ENCODE peak calls at places on chromosomes 4 and X, in six cellular contexts. One of them, this sample, is unnamed.
A peak's percentile ranks its signal among the peaks of the same experiment; 100 is the strongest.

GRCh38 chrX:24026403-24026801 is 584 bp downstream of the KLHL15 start:
- DNase-seq in neural crest cell: no peak
- DNase-seq in testis: no peak
- DNase-seq in Calu3: no peak
- DNase-seq in K562: no peak
- DNase-seq in mucosa of descending colon: no peak
- DNase-seq in this sample: no peak

GRCh38 chr4:14744346-14744745 is 257.9 kb upstream of the CPEB2 start:
- DNase-seq in neural crest cell: no peak
- DNase-seq in testis: no peak
- DNase-seq in Calu3: no peak
- DNase-seq in K562: no peak
- DNase-seq in mucosa of descending colon: no peak
- DNase-seq in this sample: no peak

GRCh38 chrX:19824603-19825002 is 62.8 kb downstream of the SH3KBP1 start:
- DNase-seq in neural crest cell: no peak
- DNase-seq in testis: no peak
- DNase-seq in Calu3: no peak
- DNase-seq in K562: no peak
- DNase-seq in mucosa of descending colon: no peak
- DNase-seq in this sample: no peak

GRCh38 chr4:20615492-20616136 is 84.6 kb upstream of the PACRGL start:
- DNase-seq in neural crest cell: no peak
- DNase-seq in testis: no peak
- DNase-seq in Calu3: peak; percentile 6
- DNase-seq in K562: no peak
- DNase-seq in mucosa of descending colon: no peak
- DNase-seq in this sample: no peak

GRCh38 chr4:6520978-6521377 is 48.6 kb upstream of the PPP2R2C start:
- DNase-seq in neural crest cell: no peak
- DNase-seq in testis: no peak
- DNase-seq in Calu3: no peak
- DNase-seq in K562: no peak
- DNase-seq in mucosa of descending colon: no peak
- DNase-seq in this sample: no peak

GRCh38 chr4:54945838-54946237 is 179.6 kb downstream of the KDR start:
- DNase-seq in neural crest cell: no peak
- DNase-seq in testis: no peak
- DNase-seq in Calu3: no peak
- DNase-seq in K562: no peak
- DNase-seq in mucosa of descending colon: no peak
- DNase-seq in this sample: peak; percentile 26

GRCh38 chr4:138438608-138439007 is 196.5 kb upstream of the SLC7A11 start:
- DNase-seq in neural crest cell: no peak
- DNase-seq in testis: no peak
- DNase-seq in Calu3: no peak
- DNase-seq in K562: no peak
- DNase-seq in mucosa of descending colon: no peak
- DNase-seq in this sample: no peak

GRCh38 chrX:45505214-45505613 is 304.5 kb upstream of the DIPK2B start:
- DNase-seq in neural crest cell: no peak
- DNase-seq in testis: no peak
- DNase-seq in Calu3: no peak
- DNase-seq in K562: no peak
- DNase-seq in mucosa of descending colon: no peak
- DNase-seq in this sample: no peak

GRCh38 chrX:6959006-6959405 is 188.5 kb upstream of the STS start:
- DNase-seq in neural crest cell: no peak
- DNase-seq in testis: no peak
- DNase-seq in Calu3: no peak
- DNase-seq in K562: no peak
- DNase-seq in mucosa of descending colon: peak; percentile 24
- DNase-seq in this sample: no peak

GRCh38 chr4:122329876-122330595 is 48.8 kb upstream of the ADAD1 start:
- DNase-seq in neural crest cell: no peak
- DNase-seq in testis: no peak
- DNase-seq in Calu3: no peak
- DNase-seq in K562: no peak
- DNase-seq in mucosa of descending colon: no peak
- DNase-seq in this sample: no peak

GRCh38 chr4:152073738-152074137 is 312.9 kb upstream of the GATB start:
- DNase-seq in neural crest cell: no peak
- DNase-seq in testis: peak; percentile 60
- DNase-seq in Calu3: no peak
- DNase-seq in K562: no peak
- DNase-seq in mucosa of descending colon: no peak
- DNase-seq in this sample: no peak

GRCh38 chrX:40420899-40421729 is 159.7 kb upstream of the ATP6AP2 start:
- DNase-seq in neural crest cell: no peak
- DNase-seq in testis: no peak
- DNase-seq in Calu3: peak; percentile 13
- DNase-seq in K562: no peak
- DNase-seq in mucosa of descending colon: no peak
- DNase-seq in this sample: no peak

GRCh38 chr4:174528226-174528625 is 5.9 kb upstream of the HPGD start:
- DNase-seq in neural crest cell: no peak
- DNase-seq in testis: no peak
- DNase-seq in Calu3: no peak
- DNase-seq in K562: no peak
- DNase-seq in mucosa of descending colon: no peak
- DNase-seq in this sample: no peak

GRCh38 chrX:40290519-40290918 is 192.8 kb upstream of the BCOR start:
- DNase-seq in neural crest cell: no peak
- DNase-seq in testis: no peak
- DNase-seq in Calu3: no peak
- DNase-seq in K562: no peak
- DNase-seq in mucosa of descending colon: no peak
- DNase-seq in this sample: no peak

GRCh38 chr4:80459918-80460473 is 124.5 kb downstream of the CFAP299 start:
- DNase-seq in neural crest cell: no peak
- DNase-seq in testis: no peak
- DNase-seq in Calu3: no peak
- DNase-seq in K562: no peak
- DNase-seq in mucosa of descending colon: no peak
- DNase-seq in this sample: no peak

GRCh38 chrX:109747681-109748080 is 14.6 kb upstream of the ACSL4 start:
- DNase-seq in neural crest cell: no peak
- DNase-seq in testis: no peak
- DNase-seq in Calu3: no peak
- DNase-seq in K562: no peak
- DNase-seq in mucosa of descending colon: no peak
- DNase-seq in this sample: no peak

GRCh38 chrX:87517571-87518141 is at the start of gene KLHL4:
- DNase-seq in neural crest cell: peak; percentile 26
- DNase-seq in testis: peak; percentile 80
- DNase-seq in Calu3: peak; percentile 0
- DNase-seq in K562: no peak
- DNase-seq in mucosa of descending colon: peak; percentile 1
- DNase-seq in this sample: peak; percentile 51

GRCh38 chr4:8656711-8657380 is 64.3 kb downstream of the CPZ start:
- DNase-seq in neural crest cell: no peak
- DNase-seq in testis: no peak
- DNase-seq in Calu3: no peak
- DNase-seq in K562: no peak
- DNase-seq in mucosa of descending colon: no peak
- DNase-seq in this sample: no peak

GRCh38 chr4:102180080-102180479 is 165.2 kb downstream of the SLC39A8 start:
- DNase-seq in neural crest cell: no peak
- DNase-seq in testis: no peak
- DNase-seq in Calu3: no peak
- DNase-seq in K562: no peak
- DNase-seq in mucosa of descending colon: no peak
- DNase-seq in this sample: no peak

GRCh38 chr4:53497446-53498069 is 93.7 kb downstream of the LNX1 start:
- DNase-seq in neural crest cell: peak; percentile 25
- DNase-seq in testis: peak; percentile 82
- DNase-seq in Calu3: no peak
- DNase-seq in K562: no peak
- DNase-seq in mucosa of descending colon: no peak
- DNase-seq in this sample: no peak

GRCh38 chr4:128823025-128823661 is 13.6 kb downstream of the JADE1 start:
- DNase-seq in neural crest cell: no peak
- DNase-seq in testis: no peak
- DNase-seq in Calu3: no peak
- DNase-seq in K562: no peak
- DNase-seq in mucosa of descending colon: no peak
- DNase-seq in this sample: no peak

GRCh38 chr4:4677825-4678522 is 136.1 kb upstream of the STX18 start:
- DNase-seq in neural crest cell: peak; percentile 46
- DNase-seq in testis: peak; percentile 30
- DNase-seq in Calu3: no peak
- DNase-seq in K562: peak; percentile 29
- DNase-seq in mucosa of descending colon: no peak
- DNase-seq in this sample: peak; percentile 61

GRCh38 chr4:56977321-56978012 is at the start of gene NOA1:
- DNase-seq in neural crest cell: peak; percentile 98
- DNase-seq in testis: peak; percentile 99
- DNase-seq in Calu3: peak; percentile 94
- DNase-seq in K562: peak; percentile 89
- DNase-seq in mucosa of descending colon: peak; percentile 99
- DNase-seq in this sample: peak; percentile 99

GRCh38 chr4:7303561-7303960 is 111.2 kb downstream of the SORCS2 start:
- DNase-seq in neural crest cell: no peak
- DNase-seq in testis: no peak
- DNase-seq in Calu3: no peak
- DNase-seq in K562: no peak
- DNase-seq in mucosa of descending colon: no peak
- DNase-seq in this sample: no peak

GRCh38 chrX:87728459-87728858 is 210.9 kb downstream of the KLHL4 start:
- DNase-seq in neural crest cell: no peak
- DNase-seq in testis: peak; percentile 24
- DNase-seq in Calu3: no peak
- DNase-seq in K562: peak; percentile 2
- DNase-seq in mucosa of descending colon: no peak
- DNase-seq in this sample: no peak

GRCh38 chrX:110671068-110671803 is 124.4 kb downstream of the CHRDL1 start:
- DNase-seq in neural crest cell: no peak
- DNase-seq in testis: no peak
- DNase-seq in Calu3: no peak
- DNase-seq in K562: no peak
- DNase-seq in mucosa of descending colon: no peak
- DNase-seq in this sample: no peak

GRCh38 chr4:1809754-1810502 is 16.8 kb downstream of the FGFR3 start:
- DNase-seq in neural crest cell: peak; percentile 92
- DNase-seq in testis: peak; percentile 51
- DNase-seq in Calu3: peak; percentile 86
- DNase-seq in K562: peak; percentile 75
- DNase-seq in mucosa of descending colon: peak; percentile 80
- DNase-seq in this sample: peak; percentile 91

GRCh38 chr4:81732980-81733379 is 261.3 kb upstream of the RASGEF1B start:
- DNase-seq in neural crest cell: no peak
- DNase-seq in testis: no peak
- DNase-seq in Calu3: no peak
- DNase-seq in K562: no peak
- DNase-seq in mucosa of descending colon: no peak
- DNase-seq in this sample: no peak
- TF ChIP-seq CTCF in neural crest cell: no peak
- TF ChIP-seq CTCF in testis: no peak
- TF ChIP-seq CTCF in Calu3: no peak
- TF ChIP-seq CTCF in K562: no peak
- TF ChIP-seq CTCF in mucosa of descending colon: no peak
- TF ChIP-seq CTCF in this sample: no peak

GRCh38 chr4:10005632-10006031 is 15.7 kb downstream of the SLC2A9 start:
- DNase-seq in neural crest cell: no peak
- DNase-seq in testis: no peak
- DNase-seq in Calu3: no peak
- DNase-seq in K562: no peak
- DNase-seq in mucosa of descending colon: no peak
- DNase-seq in this sample: no peak

GRCh38 chr4:10006236-10006603 is 15.1 kb downstream of the SLC2A9 start:
- DNase-seq in neural crest cell: no peak
- DNase-seq in testis: peak; percentile 46
- DNase-seq in Calu3: peak; percentile 39
- DNase-seq in K562: no peak
- DNase-seq in mucosa of descending colon: peak; percentile 81
- DNase-seq in this sample: no peak

GRCh38 chr4:10007436-10007740 is 13.9 kb downstream of the SLC2A9 start:
- DNase-seq in neural crest cell: no peak
- DNase-seq in testis: no peak
- DNase-seq in Calu3: no peak
- DNase-seq in K562: no peak
- DNase-seq in mucosa of descending colon: no peak
- DNase-seq in this sample: no peak

GRCh38 chr4:10007772-10008171 is 13.5 kb downstream of the SLC2A9 start:
- DNase-seq in neural crest cell: no peak
- DNase-seq in testis: no peak
- DNase-seq in Calu3: no peak
- DNase-seq in K562: no peak
- DNase-seq in mucosa of descending colon: no peak
- DNase-seq in this sample: no peak

GRCh38 chr4:10006604-10007435 is 14.5 kb downstream of the SLC2A9 start:
- DNase-seq in neural crest cell: no peak
- DNase-seq in testis: no peak
- DNase-seq in Calu3: peak; percentile 68
- DNase-seq in K562: no peak
- DNase-seq in mucosa of descending colon: peak; percentile 88
- DNase-seq in this sample: no peak
- TF ChIP-seq CTCF in neural crest cell: no peak
- TF ChIP-seq CTCF in testis: no peak
- TF ChIP-seq CTCF in Calu3: no peak
- TF ChIP-seq CTCF in K562: no peak
- TF ChIP-seq CTCF in mucosa of descending colon: no peak
- TF ChIP-seq CTCF in this sample: no peak

DNA sequence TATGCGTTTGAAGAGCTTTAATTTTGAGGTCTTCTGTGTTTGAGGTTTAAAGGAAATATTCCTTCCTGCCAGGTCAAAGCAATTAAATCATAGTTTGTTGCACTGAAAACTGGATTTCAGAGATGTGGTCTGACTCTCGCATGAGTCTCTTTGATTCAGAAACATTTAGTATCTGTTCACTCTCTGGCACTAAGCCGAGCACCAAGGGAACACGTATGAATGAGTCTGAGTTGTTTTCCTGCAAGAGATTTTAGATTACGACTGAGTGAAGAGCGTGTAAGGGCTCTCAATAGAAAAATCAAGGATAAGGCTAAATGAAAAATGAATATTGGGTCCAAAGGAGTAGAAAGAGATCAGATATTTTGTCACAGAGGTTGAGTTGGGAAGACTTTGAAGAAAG is 875.4 kb upstream of the PRKX start:
- DNase-seq in neural crest cell: no peak
- DNase-seq in testis: no peak
- DNase-seq in Calu3: no peak
- DNase-seq in K562: no peak
- DNase-seq in mucosa of descending colon: no peak
- DNase-seq in this sample: no peak
- TF ChIP-seq CTCF in neural crest cell: no peak
- TF ChIP-seq CTCF in testis: no peak
- TF ChIP-seq CTCF in Calu3: no peak
- TF ChIP-seq CTCF in K562: no peak
- TF ChIP-seq CTCF in mucosa of descending colon: no peak
- TF ChIP-seq CTCF in this sample: no peak

DNA sequence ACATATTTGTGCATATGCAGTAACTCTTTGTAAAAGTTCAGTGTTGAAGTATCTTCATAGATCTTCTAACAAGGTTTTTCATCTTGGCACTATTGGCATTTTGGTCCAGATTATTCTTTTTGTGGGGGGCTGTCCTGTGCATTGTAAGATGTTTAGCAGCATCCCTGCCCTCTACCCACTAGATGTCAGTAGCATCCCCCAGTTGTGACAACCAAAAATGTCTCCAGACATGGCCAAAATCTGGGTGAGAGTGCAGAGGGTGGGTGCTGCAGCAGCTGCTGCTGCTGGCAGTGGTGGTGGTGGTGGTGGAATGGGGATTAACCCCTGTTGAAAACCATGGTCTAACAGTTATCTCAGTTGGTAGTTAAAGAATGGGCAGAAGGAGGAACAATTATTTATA is 370.0 kb downstream of the GPAT3 start:
- DNase-seq in neural crest cell: peak; percentile 17
- DNase-seq in testis: no peak
- DNase-seq in Calu3: no peak
- DNase-seq in K562: no peak
- DNase-seq in mucosa of descending colon: no peak
- DNase-seq in this sample: peak; percentile 39
- TF ChIP-seq CTCF in neural crest cell: peak; percentile 59
- TF ChIP-seq CTCF in testis: no peak
- TF ChIP-seq CTCF in Calu3: no peak
- TF ChIP-seq CTCF in K562: peak; percentile 46
- TF ChIP-seq CTCF in mucosa of descending colon: no peak
- TF ChIP-seq CTCF in this sample: peak; percentile 43

This sample was measured in endothelial cell.